ENCODE peak calls at places on chromosomes 13 and 19, in four cellular contexts. One of them, this sample, is unnamed. For H3K36me3, the result is how much of the 10 kb centered on the place peaks cover.

GRCh38 chr13:105432408-105432807 is 1103.1 kb downstream of the EFNB2 start:
- DNase-seq in tibial nerve: no peak
- DNase-seq in hepatocyte: no peak
- DNase-seq in bronchial epithelial cell: no peak
- DNase-seq in this sample: no peak

GRCh38 chr13:59043016-59043415 is 1120.7 kb downstream of the DIAPH3 start:
- DNase-seq in tibial nerve: no peak
- DNase-seq in hepatocyte: no peak
- DNase-seq in bronchial epithelial cell: no peak
- DNase-seq in this sample: no peak

GRCh38 chr19:2380567-2380966 is 20.5 kb downstream of the TMPRSS9 start:
- DNase-seq in tibial nerve: no peak
- DNase-seq in hepatocyte: no peak
- DNase-seq in bronchial epithelial cell: no peak
- DNase-seq in this sample: no peak

GRCh38 chr13:79485014-79485441 is 4.1 kb downstream of the NDFIP2 start:
- DNase-seq in tibial nerve: no peak
- DNase-seq in hepatocyte: peak
- DNase-seq in bronchial epithelial cell: peak
- DNase-seq in this sample: no peak

GRCh38 chr13:19586904-19587634 is 25.7 kb upstream of the TPTE2 start:
- DNase-seq in tibial nerve: no peak
- DNase-seq in hepatocyte: no peak
- DNase-seq in bronchial epithelial cell: no peak
- DNase-seq in this sample: peak

GRCh38 chr13:26968431-26969335 is 202.9 kb downstream of the USP12 start:
- DNase-seq in tibial nerve: no peak
- DNase-seq in hepatocyte: peak
- DNase-seq in bronchial epithelial cell: no peak
- DNase-seq in this sample: no peak

GRCh38 chr13:54091884-54092283 is 1063.3 kb downstream of the OLFM4 start:
- DNase-seq in tibial nerve: no peak
- DNase-seq in hepatocyte: no peak
- DNase-seq in bronchial epithelial cell: no peak
- DNase-seq in this sample: no peak

GRCh38 chr19:29483944-29484581 is 41.7 kb upstream of the VSTM2B start:
- DNase-seq in tibial nerve: no peak
- DNase-seq in hepatocyte: no peak
- DNase-seq in bronchial epithelial cell: no peak
- DNase-seq in this sample: no peak

GRCh38 chr19:42471554-42472249 is 29.0 kb upstream of the CXCL17 start:
- DNase-seq in tibial nerve: no peak
- DNase-seq in hepatocyte: no peak
- DNase-seq in bronchial epithelial cell: peak
- DNase-seq in this sample: no peak

GRCh38 chr13:23558675-23559536 is 11.3 kb upstream of the TNFRSF19 start:
- DNase-seq in tibial nerve: peak
- DNase-seq in hepatocyte: peak
- DNase-seq in bronchial epithelial cell: peak
- DNase-seq in this sample: no peak

GRCh38 chr13:99572131-99572530 is 70.9 kb downstream of the TM9SF2 start:
- DNase-seq in tibial nerve: no peak
- DNase-seq in hepatocyte: no peak
- DNase-seq in bronchial epithelial cell: no peak
- DNase-seq in this sample: no peak

GRCh38 chr13:114102521-114103288 is 29.7 kb downstream of the RASA3 start:
- DNase-seq in tibial nerve: no peak
- DNase-seq in hepatocyte: no peak
- DNase-seq in bronchial epithelial cell: no peak
- DNase-seq in this sample: peak

GRCh38 chr13:50529154-50529882 is 314.2 kb downstream of the DLEU7 start:
- DNase-seq in tibial nerve: peak
- DNase-seq in hepatocyte: peak
- DNase-seq in bronchial epithelial cell: peak
- DNase-seq in this sample: peak

GRCh38 chr19:27794444-27795042 is 1418.4 kb downstream of the UQCRFS1 start:
- DNase-seq in tibial nerve: no peak
- DNase-seq in hepatocyte: peak
- DNase-seq in bronchial epithelial cell: no peak
- DNase-seq in this sample: peak

GRCh38 chr19:56566904-56567273 is 379 bp upstream of the ZNF470 start:
- DNase-seq in tibial nerve: peak
- DNase-seq in hepatocyte: peak
- DNase-seq in bronchial epithelial cell: peak
- DNase-seq in this sample: peak

GRCh38 chr19:47176627-47177090 is 46.0 kb downstream of the SAE1 start:
- DNase-seq in tibial nerve: peak
- DNase-seq in hepatocyte: no peak
- DNase-seq in bronchial epithelial cell: peak
- DNase-seq in this sample: no peak

GRCh38 chr13:38518328-38518727 is 168.5 kb upstream of the FREM2 start:
- DNase-seq in tibial nerve: no peak
- DNase-seq in hepatocyte: no peak
- DNase-seq in bronchial epithelial cell: no peak
- DNase-seq in this sample: no peak

GRCh38 chr13:23615677-23616076 is 45.5 kb downstream of the TNFRSF19 start:
- DNase-seq in tibial nerve: no peak
- DNase-seq in hepatocyte: no peak
- DNase-seq in bronchial epithelial cell: no peak
- DNase-seq in this sample: no peak

GRCh38 chr13:110712081-110712848 is 1.2 kb upstream of the ING1 start:
- DNase-seq in tibial nerve: peak
- DNase-seq in hepatocyte: peak
- DNase-seq in bronchial epithelial cell: peak
- DNase-seq in this sample: peak

GRCh38 chr19:45177817-45178261 is at the start of gene TRAPPC6A:
- DNase-seq in tibial nerve: peak
- DNase-seq in hepatocyte: no peak
- DNase-seq in bronchial epithelial cell: peak
- DNase-seq in this sample: no peak

GRCh38 chr13:103140001-103140671 is 73.9 kb upstream of the SLC10A2 start:
- DNase-seq in tibial nerve: peak
- DNase-seq in hepatocyte: peak
- DNase-seq in bronchial epithelial cell: peak
- DNase-seq in this sample: no peak

GRCh38 chr13:87884874-87885273 is 213.7 kb downstream of the SLITRK5 start:
- DNase-seq in tibial nerve: no peak
- DNase-seq in hepatocyte: peak
- DNase-seq in bronchial epithelial cell: peak
- DNase-seq in this sample: no peak

GRCh38 chr13:104875008-104875762 is 1660.3 kb downstream of the EFNB2 start:
- DNase-seq in tibial nerve: no peak
- DNase-seq in hepatocyte: no peak
- DNase-seq in bronchial epithelial cell: no peak
- DNase-seq in this sample: no peak

GRCh38 chr19:17915940-17916593 is 16.7 kb upstream of the CCDC124 start:
- DNase-seq in tibial nerve: no peak
- DNase-seq in hepatocyte: peak
- DNase-seq in bronchial epithelial cell: peak
- DNase-seq in this sample: no peak

GRCh38 chr13:30835442-30835841 is 70.6 kb upstream of the MEDAG start:
- DNase-seq in tibial nerve: no peak
- DNase-seq in hepatocyte: peak
- DNase-seq in bronchial epithelial cell: no peak
- DNase-seq in this sample: no peak

GRCh38 chr19:48433337-48433736 is 12.4 kb upstream of the GRWD1 start:
- DNase-seq in tibial nerve: no peak
- DNase-seq in hepatocyte: no peak
- DNase-seq in bronchial epithelial cell: no peak
- DNase-seq in this sample: no peak

GRCh38 chr19:8515317-8515716 is 1.4 kb upstream of the ZNF414 start:
- DNase-seq in tibial nerve: no peak
- DNase-seq in hepatocyte: no peak
- DNase-seq in bronchial epithelial cell: no peak
- DNase-seq in this sample: no peak

GRCh38 chr13:99153219-99153618 is 47.4 kb upstream of the UBAC2 start:
- DNase-seq in tibial nerve: no peak
- DNase-seq in hepatocyte: no peak
- DNase-seq in bronchial epithelial cell: peak
- DNase-seq in this sample: no peak

GRCh38 chr13:28679628-28680027 is 20.7 kb downstream of the POMP start:
- DNase-seq in tibial nerve: no peak
- DNase-seq in hepatocyte: peak
- DNase-seq in bronchial epithelial cell: peak
- DNase-seq in this sample: no peak

GRCh38 chr13:113029487-113030258 is 60.7 kb downstream of the MCF2L start:
- DNase-seq in tibial nerve: no peak
- DNase-seq in hepatocyte: peak
- DNase-seq in bronchial epithelial cell: no peak
- DNase-seq in this sample: peak

GRCh38 chr19:53424968-53425597 is 6.7 kb upstream of the ZNF761 start:
- DNase-seq in tibial nerve: peak
- DNase-seq in hepatocyte: peak
- DNase-seq in bronchial epithelial cell: peak
- DNase-seq in this sample: peak

GRCh38 chr19:2186071-2186846 is 22.5 kb downstream of the DOT1L start:
- DNase-seq in tibial nerve: peak
- DNase-seq in hepatocyte: peak
- DNase-seq in bronchial epithelial cell: no peak
- DNase-seq in this sample: no peak

GRCh38 chr13:100674363-100674847 is at the start of gene TMTC4:
- DNase-seq in tibial nerve: no peak
- DNase-seq in hepatocyte: peak
- DNase-seq in bronchial epithelial cell: no peak
- DNase-seq in this sample: no peak

GRCh38 chr19:43936219-43936618 is 1.1 kb upstream of the ZNF45 start:
- DNase-seq in tibial nerve: no peak
- DNase-seq in hepatocyte: no peak
- DNase-seq in bronchial epithelial cell: no peak
- DNase-seq in this sample: no peak
- H3K4me3 ChIP-seq in tibial nerve: no peak
- H3K4me3 ChIP-seq in hepatocyte: no peak
- H3K4me3 ChIP-seq in bronchial epithelial cell: no peak
- H3K4me3 ChIP-seq in this sample: no peak

DNA sequence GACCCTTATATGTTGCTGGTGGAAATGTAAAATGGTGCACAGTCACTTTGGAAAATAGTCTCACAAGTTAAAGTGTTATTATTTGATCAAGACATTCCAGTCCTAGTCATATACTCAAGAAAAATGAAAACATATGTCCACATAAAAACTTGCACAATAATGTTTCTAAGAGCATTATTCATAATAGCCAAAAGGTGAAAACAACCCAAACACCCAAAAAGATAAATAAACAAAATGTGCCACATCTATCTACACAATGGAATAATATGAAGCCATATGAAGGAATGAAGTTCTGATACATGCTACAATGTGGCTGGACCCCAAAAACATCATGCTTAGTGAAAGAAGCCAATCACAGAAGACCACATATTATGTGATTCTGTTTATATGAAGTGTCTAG is 14.4 kb upstream of the AKAP8 start:
- DNase-seq in tibial nerve: no peak
- DNase-seq in hepatocyte: no peak
- DNase-seq in bronchial epithelial cell: no peak
- DNase-seq in this sample: no peak
- H3K36me3 ChIP-seq in tibial nerve: under half
- H3K36me3 ChIP-seq in hepatocyte: under half
- H3K36me3 ChIP-seq in bronchial epithelial cell: under half
- H3K36me3 ChIP-seq in this sample: half or more

DNA sequence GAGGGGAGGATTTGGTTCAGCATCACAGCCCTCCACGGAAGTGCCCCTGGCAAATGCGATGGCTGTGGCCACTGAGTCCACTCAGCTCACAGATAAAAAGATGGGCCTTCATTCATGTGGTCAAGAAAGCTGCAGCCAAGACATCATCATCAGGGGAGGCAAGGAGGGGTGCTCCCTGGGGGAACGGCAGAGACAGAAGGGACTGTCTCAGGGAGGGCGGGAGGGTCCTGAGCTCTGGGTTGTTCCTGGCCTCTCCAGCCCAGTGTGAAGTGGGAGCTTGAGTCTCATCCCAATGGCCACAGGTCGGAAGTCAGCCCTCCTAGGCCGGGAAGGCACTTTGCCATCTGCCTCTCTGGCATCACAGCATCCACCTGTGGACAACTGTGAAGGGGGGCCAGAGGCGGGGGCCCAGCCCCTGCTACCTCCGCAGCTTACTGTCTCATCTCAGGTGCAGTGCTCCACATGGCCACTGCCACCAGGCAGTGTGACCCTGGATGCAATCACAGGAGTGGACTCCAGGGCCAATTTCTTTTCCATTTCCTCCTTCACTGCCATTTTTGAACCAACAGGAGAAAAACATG is 137.8 kb upstream of the SOX1 start:
- DNase-seq in tibial nerve: no peak
- DNase-seq in hepatocyte: no peak
- DNase-seq in bronchial epithelial cell: no peak
- DNase-seq in this sample: no peak
- TF ChIP-seq CTCF in tibial nerve: no peak
- TF ChIP-seq CTCF in hepatocyte: no peak
- TF ChIP-seq CTCF in bronchial epithelial cell: no peak
- TF ChIP-seq CTCF in this sample: no peak

DNA sequence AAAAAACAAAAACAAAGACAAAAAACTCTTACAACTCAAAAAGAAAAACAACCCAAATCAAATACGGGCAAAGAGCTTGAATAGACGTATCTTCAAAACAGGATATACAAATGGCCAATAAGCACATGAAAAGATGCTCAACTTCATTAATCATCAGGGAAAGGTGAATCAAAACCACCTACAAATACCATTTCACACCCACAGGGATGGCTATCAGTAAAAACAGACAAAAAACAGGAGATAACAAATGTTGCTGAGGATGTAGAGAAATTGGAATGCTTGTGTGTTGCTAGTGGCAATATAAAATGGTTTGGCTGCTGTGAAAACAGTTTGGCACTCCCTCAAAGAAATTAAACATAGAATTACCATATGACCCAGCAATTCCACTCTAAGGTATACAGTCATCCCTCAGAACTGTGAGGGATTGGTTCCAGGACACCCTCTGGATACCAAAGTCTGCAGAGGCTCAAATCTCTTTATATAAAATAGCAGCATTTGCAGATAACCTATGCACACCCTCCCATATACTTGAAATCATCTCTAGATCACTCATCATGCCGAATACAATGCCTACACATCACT is 29.7 kb downstream of the MLLT1 start:
- DNase-seq in tibial nerve: no peak
- DNase-seq in hepatocyte: no peak
- DNase-seq in bronchial epithelial cell: no peak
- DNase-seq in this sample: no peak
- H3K4me3 ChIP-seq in tibial nerve: no peak
- H3K4me3 ChIP-seq in hepatocyte: no peak
- H3K4me3 ChIP-seq in bronchial epithelial cell: no peak
- H3K4me3 ChIP-seq in this sample: no peak